ENCODE peak calls at places on chromosome 22, in ten cellular contexts. E is SK-N-SH, T is suprapubic skin, G is H1, V is GM12878, W is K562, Z is sigmoid colon, O is HL-60, R is endothelial cell of umbilical vein, A is HCT116. H is an unnamed sample.

GRCh38 chr22:20509344-20510047 is 2.1 kb downstream of the MED15 start:
- DNase-seq in V (no peak), O (peak), A (no peak), E (peak), T (peak), R (peak), W (peak), Z (peak), G (no peak), H (no peak)

GRCh38 chr22:36767035-36767775 is 8.7 kb downstream of the IFT27 start:
- DNase-seq in O (no peak), E (no peak), G (no peak), V (no peak), R (no peak), A (no peak), T (peak), Z (peak), W (no peak), H (no peak)

GRCh38 chr22:36456459-36456835 is 25.0 kb downstream of the TXN2 start:
- DNase-seq in A (no peak), W (no peak), R (no peak), Z (no peak), T (no peak), E (no peak), G (no peak), V (no peak), O (peak), H (no peak)

GRCh38 chr22:50674606-50675552 is 2.3 kb downstream of the SHANK3 start:
- DNase-seq in W (peak), Z (no peak), E (peak), V (no peak), T (peak), R (no peak), G (peak), A (peak), O (no peak), H (no peak)

GRCh38 chr22:48452766-48453165 is 1374.9 kb downstream of the BRD1 start:
- DNase-seq in Z (no peak), V (no peak), G (no peak), W (no peak), E (no peak), A (no peak), O (no peak), R (no peak), T (peak), H (no peak)

GRCh38 chr22:24184057-24184798 is 2.9 kb downstream of the SUSD2 start:
- DNase-seq in G (no peak), T (no peak), E (peak), W (no peak), Z (peak), R (no peak), V (no peak), A (no peak), O (no peak), H (no peak)

GRCh38 chr22:20949698-20950183 is 17.3 kb upstream of the AIFM3 start:
- DNase-seq in G (no peak), V (no peak), O (no peak), W (no peak), A (no peak), R (no peak), Z (peak), T (no peak), E (no peak), H (no peak)

GRCh38 chr22:36352775-36353507 is 34.8 kb downstream of the MYH9 start:
- DNase-seq in R (peak), E (no peak), W (no peak), G (no peak), A (no peak), Z (no peak), T (no peak), V (no peak), O (no peak), H (no peak)

GRCh38 chr22:27863001-27863400 is 56.1 kb downstream of the PITPNB start:
- DNase-seq in A (no peak), G (no peak), V (no peak), R (no peak), O (no peak), Z (no peak), W (no peak), T (no peak), E (no peak), H (no peak)

GRCh38 chr22:20107471-20107901 is 8.4 kb upstream of the RANBP1 start:
- DNase-seq in E (no peak), W (no peak), Z (no peak), A (no peak), V (no peak), O (no peak), G (no peak), T (no peak), R (no peak), H (no peak)

GRCh38 chr22:24289138-24289537 is 18.5 kb downstream of the SPECC1L start:
- DNase-seq in E (no peak), T (no peak), R (peak), Z (no peak), W (no peak), O (no peak), V (no peak), A (no peak), G (no peak), H (no peak)

GRCh38 chr22:27919943-27920755 is 1.1 kb upstream of the PITPNB start:
- DNase-seq in V (no peak), Z (peak), R (peak), E (peak), T (no peak), G (no peak), W (no peak), A (no peak), O (no peak), H (no peak)

GRCh38 chr22:36027960-36028645 is 521 bp downstream of the RBFOX2 start:
- DNase-seq in W (no peak), V (no peak), T (peak), O (no peak), A (no peak), R (peak), G (no peak), Z (peak), E (peak), H (no peak)

GRCh38 chr22:44658371-44658953 is 43.5 kb upstream of the PRR5 start:
- DNase-seq in G (no peak), V (no peak), E (peak), O (no peak), R (peak), Z (peak), A (no peak), T (peak), W (no peak), H (no peak)

GRCh38 chr22:37904572-37905533 is 1.2 kb upstream of the MICALL1 start:
- DNase-seq in V (no peak), T (no peak), O (no peak), Z (peak), E (peak), G (no peak), A (peak), R (peak), W (peak), H (no peak)

GRCh38 chr22:44199866-44200265 is 19.1 kb downstream of the PARVG start:
- DNase-seq in Z (peak), W (no peak), R (no peak), E (no peak), O (no peak), T (no peak), A (no peak), G (no peak), V (no peak), H (no peak)

GRCh38 chr22:36226189-36226588 is 13.1 kb downstream of the APOL2 start:
- DNase-seq in R (no peak), V (no peak), T (no peak), E (no peak), O (no peak), A (no peak), W (no peak), G (no peak), Z (no peak), H (no peak)

GRCh38 chr22:44047891-44048301 is 23.8 kb downstream of the PARVB start:
- DNase-seq in G (no peak), V (no peak), W (no peak), Z (no peak), A (no peak), E (no peak), R (no peak), T (no peak), O (no peak), H (no peak)

GRCh38 chr22:19181786-19182471 is 3.4 kb upstream of the SLC25A1 start:
- DNase-seq in Z (no peak), A (no peak), G (no peak), R (no peak), E (no peak), T (no peak), W (no peak), V (no peak), O (no peak), H (no peak)

GRCh38 chr22:37295213-37295886 is 13.0 kb downstream of the CYTH4 start:
- DNase-seq in V (no peak), Z (no peak), R (no peak), T (no peak), G (no peak), E (no peak), A (no peak), W (no peak), O (peak), H (no peak)

GRCh38 chr22:50523806-50524663 is 1.4 kb downstream of the SCO2 start:
- DNase-seq in R (no peak), Z (peak), T (no peak), O (no peak), W (no peak), G (no peak), V (no peak), E (peak), A (no peak), H (no peak)

GRCh38 chr22:39253427-39254070 is 8.8 kb upstream of the PDGFB start:
- DNase-seq in W (peak), R (peak), Z (no peak), O (no peak), G (no peak), E (no peak), V (no peak), T (no peak), A (peak), H (no peak)

GRCh38 chr22:24105661-24106060 is 75.6 kb upstream of the SUSD2 start:
- DNase-seq in E (no peak), Z (no peak), T (no peak), G (no peak), A (no peak), O (no peak), W (no peak), R (no peak), V (no peak), H (no peak)

GRCh38 chr22:23536821-23537345 is 43.2 kb downstream of the IGLL1 start:
- DNase-seq in V (no peak), O (no peak), Z (peak), W (no peak), A (no peak), E (no peak), G (no peak), T (no peak), R (no peak), H (no peak)

GRCh38 chr22:22023581-22024137 is 41.1 kb upstream of the TOP3B start:
- DNase-seq in G (no peak), A (no peak), Z (no peak), W (peak), E (no peak), V (no peak), R (no peak), T (no peak), O (no peak), H (no peak)

GRCh38 chr22:37643225-37643847 is 3.9 kb downstream of the SH3BP1 start:
- DNase-seq in V (no peak), G (no peak), A (no peak), R (peak), W (peak), Z (peak), O (peak), T (peak), E (peak), H (no peak)

GRCh38 chr22:36406139-36406538 is 18.4 kb upstream of the MYH9 start:
- DNase-seq in A (no peak), R (no peak), O (peak), V (no peak), E (no peak), W (no peak), Z (no peak), T (no peak), G (no peak), H (no peak)

GRCh38 chr22:26949193-26949592 is 291.8 kb downstream of the MIAT start:
- DNase-seq in Z (no peak), E (no peak), O (no peak), A (no peak), V (no peak), G (no peak), T (no peak), W (no peak), R (no peak), H (no peak)

GRCh38 chr22:24583221-24583971 is 9.5 kb downstream of the LRRC75B start:
- DNase-seq in T (peak), E (peak), O (no peak), Z (no peak), V (no peak), G (no peak), A (no peak), W (no peak), R (no peak), H (no peak)

GRCh38 chr22:50737728-50738648 is at the start of gene ACR:
- DNase-seq in E (no peak), G (no peak), R (no peak), V (no peak), A (no peak), O (no peak), Z (no peak), T (peak), W (no peak), H (no peak)

GRCh38 chr22:20031732-20032406 is 11.0 kb downstream of the TANGO2 start:
- DNase-seq in R (no peak), A (no peak), T (no peak), Z (peak), G (no peak), V (no peak), E (no peak), W (no peak), O (no peak), H (no peak)

GRCh38 chr22:44599084-44599483 is 101.1 kb upstream of the RTL6 start:
- DNase-seq in E (no peak), T (no peak), Z (no peak), W (no peak), A (no peak), R (no peak), V (no peak), O (no peak), G (no peak), H (no peak)

GRCh38 chr22:40265783-40266182 is 80.5 kb upstream of the ADSL start:
- DNase-seq in T (no peak), E (no peak), O (peak), G (no peak), A (no peak), W (no peak), Z (no peak), V (no peak), R (peak), H (no peak)

GRCh38 chr22:28795071-28795693 is 5.2 kb downstream of the XBP1 start:
- DNase-seq in Z (no peak), W (no peak), R (no peak), G (no peak), A (no peak), T (no peak), O (no peak), E (no peak), V (no peak), H (no peak)

GRCh38 chr22:44408227-44409192 is 89.5 kb downstream of the RTL6 start:
- DNase-seq in G (no peak), W (no peak), A (no peak), O (no peak), E (no peak), V (no peak), Z (peak), R (no peak), T (peak), H (no peak)

GRCh38 chr22:31085928-31086327 is 4.8 kb downstream of the SMTN start:
- DNase-seq in W (no peak), R (no peak), V (no peak), Z (no peak), T (no peak), A (no peak), O (no peak), G (no peak), E (peak), H (no peak)
- H3K4me3 ChIP-seq in W (no peak), R (no peak), V (peak), Z (peak), T (peak), A (peak), O (no peak), G (no peak), E (no peak), H (no peak)

GRCh38 chr22:29798318-29798717 is 31.1 kb downstream of the UQCR10 start:
- DNase-seq in Z (no peak), T (no peak), E (no peak), G (no peak), O (peak), R (no peak), W (no peak), A (no peak), V (peak), H (no peak)

GRCh38 chr22:29797351-29797750 is 30.2 kb downstream of the UQCR10 start:
- DNase-seq in O (peak), T (no peak), E (no peak), R (no peak), W (no peak), G (no peak), Z (no peak), V (peak), A (no peak), H (no peak)

GRCh38 chr22:29799217-29799680 is 32.1 kb downstream of the UQCR10 start:
- DNase-seq in A (peak), T (peak), Z (peak), E (peak), G (no peak), W (peak), O (peak), V (no peak), R (peak), H (no peak)

GRCh38 chr22:29801153-29801552 is 34.0 kb downstream of the UQCR10 start:
- DNase-seq in T (no peak), V (no peak), Z (no peak), R (no peak), E (no peak), A (no peak), G (no peak), W (no peak), O (no peak), H (no peak)

GRCh38 chr22:29798801-29799200 is 31.6 kb downstream of the UQCR10 start:
- DNase-seq in V (no peak), Z (no peak), W (no peak), O (no peak), T (no peak), E (no peak), A (no peak), R (no peak), G (no peak), H (no peak)
- TF ChIP-seq POLR2AphosphoS5 in V (no peak), Z (no peak), W (no peak), O (no peak), T (no peak), E (no peak), A (no peak), R (no peak), G (no peak), H (no peak)

GRCh38 chr22:32584650-32585049 is 110.0 kb downstream of the FBXO7 start:
- DNase-seq in Z (peak), W (no peak), V (no peak), G (no peak), O (no peak), A (no peak), T (no peak), E (no peak), R (no peak), H (no peak)

GRCh38 chr22:32583921-32584335 is 109.3 kb downstream of the FBXO7 start:
- DNase-seq in W (no peak), A (no peak), R (no peak), V (no peak), T (no peak), G (no peak), E (no peak), O (no peak), Z (peak), H (no peak)

GRCh38 chr22:32585737-32586136 is 111.1 kb downstream of the FBXO7 start:
- DNase-seq in O (no peak), T (no peak), G (no peak), V (no peak), A (no peak), R (no peak), E (no peak), W (no peak), Z (no peak), H (no peak)

GRCh38 chr22:32579533-32580220 is 105.1 kb downstream of the FBXO7 start:
- DNase-seq in W (no peak), Z (no peak), V (no peak), G (no peak), T (no peak), O (no peak), R (no peak), A (no peak), E (no peak), H (no peak)

DNA sequence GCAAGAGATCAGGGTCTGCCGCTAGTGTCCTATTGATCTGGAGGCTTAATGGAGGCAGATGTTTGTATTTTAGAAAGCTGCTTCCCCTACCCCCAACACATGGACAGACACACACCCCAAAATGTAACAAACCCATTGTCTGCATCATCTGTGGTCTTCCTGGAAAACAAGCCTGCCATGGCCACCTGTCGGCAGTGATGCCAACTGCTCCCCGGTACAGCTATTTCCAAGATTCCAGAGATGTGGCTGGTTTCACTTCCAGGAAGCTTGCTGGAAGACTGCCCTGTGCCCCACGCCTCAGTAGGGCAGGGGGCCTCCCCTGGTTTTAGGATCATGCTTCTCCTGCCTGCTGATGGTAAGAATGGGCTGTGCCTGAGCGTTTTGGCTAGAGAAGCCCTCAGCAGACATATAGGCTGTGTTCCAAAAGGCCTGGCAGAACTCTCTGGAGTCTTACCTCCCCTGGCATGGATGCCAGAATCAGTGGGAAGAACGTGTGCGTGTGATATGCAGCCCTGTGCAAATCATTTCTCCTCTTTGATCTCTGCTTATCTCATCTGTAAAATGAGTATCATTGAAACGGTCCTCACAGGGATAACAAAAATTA is 108.6 kb downstream of the FBXO7 start:
- DNase-seq in O (no peak), W (no peak), R (no peak), E (no peak), A (no peak), V (no peak), Z (peak), G (no peak), T (no peak), H (no peak)
- H3K27ac ChIP-seq in O (no peak), W (no peak), R (no peak), E (no peak), A (no peak), V (no peak), Z (peak), G (no peak), T (peak), H (no peak)

GRCh38 chr22:41543854-41544670 is at the start of gene POLR3H:
- DNase-seq in V (peak), Z (peak), W (peak), T (peak), G (peak), R (peak), O (peak), E (peak), A (peak), H (peak)

GRCh38 chr22:41542224-41542623 is 2.0 kb downstream of the POLR3H start:
- DNase-seq in E (no peak), A (no peak), Z (no peak), W (no peak), O (no peak), R (no peak), G (no peak), T (no peak), V (no peak), H (no peak)

GRCh38 chr22:41548830-41549211 is 4.6 kb upstream of the POLR3H start:
- DNase-seq in T (no peak), W (no peak), E (no peak), G (no peak), O (no peak), V (no peak), R (no peak), A (no peak), Z (no peak), H (no peak)

GRCh38 chr22:41541484-41541883 is 2.8 kb downstream of the POLR3H start:
- DNase-seq in A (no peak), O (no peak), G (no peak), E (no peak), R (no peak), W (no peak), V (no peak), Z (no peak), T (no peak), H (no peak)

DNA sequence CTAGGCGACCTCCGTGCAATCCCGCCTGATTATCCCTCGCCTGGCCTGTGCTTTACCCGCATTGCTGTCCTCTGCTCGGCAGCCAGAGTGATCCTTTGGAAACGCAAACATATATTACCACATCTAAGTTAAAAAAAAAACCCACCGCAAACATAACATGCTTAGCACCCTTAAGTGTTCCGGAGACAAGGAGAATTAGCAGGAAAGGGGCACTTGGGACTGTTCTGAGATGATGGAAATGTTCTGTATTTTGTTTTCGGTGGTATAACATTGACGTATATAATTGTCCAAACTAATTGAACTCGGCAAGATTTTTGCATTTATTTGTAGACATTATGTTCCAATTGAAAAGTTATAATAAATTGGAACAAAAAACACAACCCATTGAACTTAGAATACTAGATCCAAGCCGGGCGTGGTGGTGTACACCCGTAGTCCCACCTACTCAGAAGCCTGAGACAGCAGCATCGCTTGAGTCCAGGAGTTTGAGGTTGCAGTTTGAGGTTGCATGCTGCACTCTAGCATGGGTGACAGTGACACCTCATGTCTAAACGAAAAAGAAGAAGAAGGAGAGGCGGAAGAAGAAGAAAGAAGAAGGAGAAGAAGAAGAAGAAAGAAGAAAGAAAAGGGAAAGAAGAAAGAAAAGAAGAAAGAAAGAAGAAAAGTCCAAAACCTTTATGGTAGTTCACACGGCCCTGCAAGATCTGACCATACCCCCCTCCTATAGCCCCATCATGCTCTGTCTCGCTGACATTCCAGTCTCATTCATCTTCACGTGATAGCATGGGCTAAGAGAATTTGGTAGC is 604 bp upstream of the POLR3H start:
- DNase-seq in Z (no peak), E (no peak), O (no peak), W (no peak), R (no peak), G (no peak), V (no peak), T (no peak), A (no peak), H (no peak)
- H3K4me3 ChIP-seq in Z (peak), E (peak), O (peak), W (no peak), R (no peak), G (peak), V (peak), T (peak), A (peak), H (peak)